ENCODE peak calls at places on chromosomes 1 and 21, in ten cellular contexts. Y is nephron progenitor cell; Q is activated CD4-positive, CD25-positive, alpha-beta regulatory T cell; B is GM10248; W is stimulated activated CD4-positive, alpha-beta T cell treated with anti-CD3 and anti-CD28 coated beads, Interleukin-4, amount 100 ng/mL, for 24 hours; U is fibroblast of lung; V is pulmonary artery endothelial cell; O is uterus; L is CD8-positive, alpha-beta memory T cell; X is SHP77 treated with DMSO at 0.1 percent for 48 hours. C is an unnamed sample.

GRCh38 chr1:157252473-157252872 is 114.3 kb upstream of the ETV3 start:
- DNase-seq in Y (no peak), Q (no peak), B (no peak), W (no peak), U (no peak), V (no peak), O (no peak), L (no peak), X (no peak), C (no peak)

GRCh38 chr1:67674260-67675011 is 10.6 kb upstream of the GADD45A start:
- DNase-seq in Y (peak), Q (peak), B (no peak), W (peak), U (peak), V (peak), O (peak), L (peak), X (peak), C (no peak)

GRCh38 chr21:29753216-29753615 is 186.6 kb downstream of the GRIK1 start:
- DNase-seq in Y (no peak), Q (no peak), B (no peak), W (no peak), U (no peak), V (no peak), O (no peak), L (no peak), X (no peak), C (no peak)

GRCh38 chr1:26521669-26522030 is 7.9 kb upstream of the RPS6KA1 start:
- DNase-seq in Y (no peak), Q (no peak), B (no peak), W (no peak), U (no peak), V (no peak), O (no peak), L (no peak), X (no peak), C (no peak)

GRCh38 chr1:147781056-147781471 is 20.7 kb upstream of the GJA5 start:
- DNase-seq in Y (no peak), Q (no peak), B (no peak), W (no peak), U (peak), V (peak), O (no peak), L (no peak), X (no peak), C (no peak)

GRCh38 chr21:14491269-14491681 is 54.8 kb downstream of the SAMSN1 start:
- DNase-seq in Y (no peak), Q (no peak), B (no peak), W (no peak), U (no peak), V (no peak), O (no peak), L (no peak), X (no peak), C (no peak)

GRCh38 chr1:168089979-168090337 is 46.8 kb downstream of the GPR161 start:
- DNase-seq in Y (no peak), Q (no peak), B (peak), W (no peak), U (no peak), V (no peak), O (no peak), L (no peak), X (no peak), C (no peak)

GRCh38 chr1:101291562-101292035 is 54.8 kb downstream of the S1PR1 start:
- DNase-seq in Y (no peak), Q (no peak), B (peak), W (peak), U (peak), V (peak), O (no peak), L (no peak), X (no peak), C (no peak)

GRCh38 chr1:224681816-224682215 is 65.7 kb downstream of the CNIH3 start:
- DNase-seq in Y (no peak), Q (no peak), B (no peak), W (no peak), U (no peak), V (no peak), O (no peak), L (no peak), X (no peak), C (no peak)

GRCh38 chr1:89022167-89022959 is at the start of gene GBP3:
- DNase-seq in Y (no peak), Q (no peak), B (peak), W (no peak), U (peak), V (no peak), O (no peak), L (no peak), X (no peak), C (no peak)

GRCh38 chr1:83889707-83890106 is 109.2 kb downstream of the TTLL7 start:
- DNase-seq in Y (no peak), Q (no peak), B (no peak), W (no peak), U (peak), V (peak), O (no peak), L (no peak), X (no peak), C (no peak)

GRCh38 chr1:8047686-8048522 is 21.8 kb upstream of the ERRFI1 start:
- DNase-seq in Y (no peak), Q (no peak), B (no peak), W (no peak), U (peak), V (peak), O (no peak), L (no peak), X (no peak), C (peak)

GRCh38 chr1:5998051-5998905 is 6.1 kb upstream of the NPHP4 start:
- DNase-seq in Y (no peak), Q (no peak), B (no peak), W (no peak), U (no peak), V (no peak), O (no peak), L (no peak), X (no peak), C (no peak)

GRCh38 chr1:34419662-34420061 is 243.0 kb downstream of the C1orf94 start:
- DNase-seq in Y (no peak), Q (no peak), B (no peak), W (no peak), U (peak), V (no peak), O (no peak), L (no peak), X (no peak), C (no peak)

GRCh38 chr1:184052194-184052559 is 647 bp downstream of the TSEN15 start:
- DNase-seq in Y (no peak), Q (no peak), B (no peak), W (no peak), U (no peak), V (no peak), O (no peak), L (no peak), X (no peak), C (no peak)

GRCh38 chr1:231665046-231665445 is 38.5 kb downstream of the DISC1 start:
- DNase-seq in Y (no peak), Q (no peak), B (no peak), W (no peak), U (no peak), V (no peak), O (no peak), L (no peak), X (no peak), C (no peak)

GRCh38 chr1:94602802-94603625 is 61.5 kb upstream of the F3 start:
- DNase-seq in Y (no peak), Q (no peak), B (no peak), W (no peak), U (peak), V (no peak), O (no peak), L (no peak), X (no peak), C (no peak)

GRCh38 chr1:100767176-100767876 is 47.8 kb downstream of the VCAM1 start:
- DNase-seq in Y (no peak), Q (no peak), B (no peak), W (no peak), U (peak), V (no peak), O (no peak), L (no peak), X (no peak), C (no peak)

GRCh38 chr1:162498442-162498785 is 796 bp downstream of the UHMK1 start:
- DNase-seq in Y (no peak), Q (no peak), B (no peak), W (no peak), U (peak), V (no peak), O (no peak), L (no peak), X (no peak), C (no peak)

GRCh38 chr1:39933956-39934941 is 20.7 kb upstream of the MFSD2A start:
- DNase-seq in Y (no peak), Q (no peak), B (no peak), W (no peak), U (peak), V (no peak), O (peak), L (no peak), X (no peak), C (peak)

GRCh38 chr1:117654485-117655219 is 48.8 kb downstream of the TENT5C start:
- DNase-seq in Y (no peak), Q (no peak), B (peak), W (no peak), U (no peak), V (no peak), O (no peak), L (no peak), X (peak), C (no peak)

GRCh38 chr1:203996126-203996525 is 76.8 kb upstream of the SOX13 start:
- DNase-seq in Y (peak), Q (no peak), B (no peak), W (no peak), U (no peak), V (no peak), O (no peak), L (no peak), X (no peak), C (no peak)

GRCh38 chr21:36134820-36135390 is at the start of gene CBR3:
- DNase-seq in Y (peak), Q (no peak), B (peak), W (peak), U (peak), V (no peak), O (peak), L (peak), X (no peak), C (peak)

GRCh38 chr1:109719337-109719837 is 7.3 kb downstream of the GSTM5 start:
- DNase-seq in Y (no peak), Q (no peak), B (no peak), W (no peak), U (peak), V (no peak), O (no peak), L (no peak), X (no peak), C (no peak)

GRCh38 chr1:162696286-162696862 is 64.1 kb downstream of the DDR2 start:
- DNase-seq in Y (peak), Q (no peak), B (no peak), W (no peak), U (peak), V (no peak), O (peak), L (no peak), X (peak), C (no peak)

GRCh38 chr1:35894183-35894582 is 11.2 kb downstream of the AGO1 start:
- DNase-seq in Y (no peak), Q (no peak), B (peak), W (no peak), U (peak), V (no peak), O (no peak), L (no peak), X (no peak), C (peak)

GRCh38 chr1:6393400-6394187 is at the start of gene ACOT7:
- DNase-seq in Y (peak), Q (peak), B (peak), W (peak), U (peak), V (peak), O (peak), L (peak), X (peak), C (peak)

GRCh38 chr1:77558591-77559164 is 123.8 kb downstream of the ZZZ3 start:
- DNase-seq in Y (no peak), Q (no peak), B (no peak), W (no peak), U (no peak), V (no peak), O (no peak), L (no peak), X (no peak), C (no peak)

GRCh38 chr21:21712761-21713558 is 714.8 kb downstream of the NCAM2 start:
- DNase-seq in Y (no peak), Q (no peak), B (no peak), W (no peak), U (peak), V (no peak), O (no peak), L (no peak), X (no peak), C (no peak)

GRCh38 chr21:36889401-36889800 is 77.1 kb downstream of the HLCS start:
- DNase-seq in Y (no peak), Q (no peak), B (no peak), W (no peak), U (peak), V (no peak), O (no peak), L (no peak), X (no peak), C (no peak)

GRCh38 chr21:29237110-29238051 is 61.3 kb upstream of the BACH1 start:
- DNase-seq in Y (no peak), Q (no peak), B (peak), W (no peak), U (peak), V (no peak), O (peak), L (no peak), X (no peak), C (no peak)